ENCODE peak calls at places on chromosome 4, in seven cellular contexts. E is H9, R is mesendoderm, P is IMR-90, O is OCI-LY7, D is MM.1S, W is DND-41. B is an unnamed sample.

GRCh38 chr4:2249526-2249991 is 7.6 kb upstream of the HAUS3 start:
- DNase-seq in D (no peak), E (no peak), O (no peak), W (peak; percentile 3), R (no peak), P (no peak), B (no peak)

GRCh38 chr4:124713213-124713592 is 671 bp upstream of the ANKRD50 start:
- DNase-seq in O (peak; percentile 2), D (peak; percentile 66), R (no peak), W (peak; percentile 44), E (peak; percentile 72), P (peak; percentile 79), B (peak; percentile 66)

GRCh38 chr4:3732076-3733028 is 33.8 kb upstream of the ADRA2C start:
- DNase-seq in W (no peak), R (no peak), P (no peak), O (no peak), D (no peak), E (no peak), B (no peak)

GRCh38 chr4:165464813-165465381 is 86.1 kb downstream of the CPE start:
- DNase-seq in R (peak; percentile 40), P (peak; percentile 48), O (peak; percentile 55), W (peak; percentile 8), E (no peak), D (peak; percentile 50), B (peak; percentile 62)

GRCh38 chr4:105146286-105147219 is at the start of gene TET2:
- DNase-seq in E (peak; percentile 63), O (peak; percentile 50), P (peak; percentile 87), D (peak; percentile 72), R (peak; percentile 78), W (no peak), B (peak; percentile 75)

GRCh38 chr4:531721-532565 is 32.9 kb downstream of the PIGG start:
- DNase-seq in O (no peak), W (no peak), E (no peak), D (no peak), P (no peak), R (no peak), B (no peak)

GRCh38 chr4:72208421-72209075 is 176.7 kb downstream of the NPFFR2 start:
- DNase-seq in W (no peak), E (no peak), R (no peak), O (no peak), P (no peak), D (no peak), B (no peak)

GRCh38 chr4:71187399-71188196 is 151.2 kb upstream of the SLC4A4 start:
- DNase-seq in R (peak; percentile 33), P (peak; percentile 60), O (no peak), W (peak; percentile 56), D (no peak), E (peak; percentile 56), B (no peak)

GRCh38 chr4:108512615-108513505 is 107.5 kb upstream of the RPL34 start:
- DNase-seq in E (peak; percentile 62), P (peak; percentile 66), O (no peak), W (no peak), D (no peak), R (peak; percentile 78), B (peak; percentile 26)

GRCh38 chr4:13881880-13882279 is 254.4 kb upstream of the BOD1L1 start:
- DNase-seq in E (no peak), W (no peak), O (no peak), D (no peak), R (no peak), P (no peak), B (no peak)

GRCh38 chr4:142324572-142324971 is 521.5 kb downstream of the INPP4B start:
- DNase-seq in O (no peak), W (no peak), P (no peak), E (no peak), R (peak; percentile 14), D (peak; percentile 89), B (no peak)

GRCh38 chr4:126916626-126917140 is 716.1 kb upstream of the INTU start:
- DNase-seq in D (no peak), E (no peak), P (peak; percentile 86), R (no peak), O (no peak), W (no peak), B (no peak)

GRCh38 chr4:141132689-141133145 is 552 bp downstream of the RNF150 start:
- DNase-seq in P (peak; percentile 29), W (no peak), E (peak; percentile 46), O (no peak), R (peak; percentile 54), D (no peak), B (no peak)

GRCh38 chr4:183636923-183637322 is 22.1 kb downstream of the RWDD4 start:
- DNase-seq in W (no peak), O (no peak), D (no peak), R (no peak), E (no peak), P (peak; percentile 53), B (no peak)

GRCh38 chr4:146190393-146190910 is 14.9 kb downstream of the LSM6 start:
- DNase-seq in P (no peak), W (no peak), E (no peak), O (no peak), D (no peak), R (no peak), B (no peak)

GRCh38 chr4:7539659-7540058 is 104.9 kb upstream of the PSAPL1 start:
- DNase-seq in O (peak; percentile 99), R (peak; percentile 71), W (peak; percentile 65), D (no peak), E (peak; percentile 82), P (no peak), B (peak; percentile 78)

GRCh38 chr4:124167602-124168001 is 544.9 kb downstream of the ANKRD50 start:
- DNase-seq in R (no peak), O (no peak), E (no peak), D (no peak), W (no peak), P (no peak), B (no peak)

GRCh38 chr4:7336732-7337131 is 98.0 kb downstream of the PSAPL1 start:
- DNase-seq in W (no peak), O (no peak), P (no peak), R (no peak), D (no peak), E (no peak), B (no peak)

GRCh38 chr4:113145519-113146291 is 96.3 kb downstream of the ANK2 start:
- DNase-seq in P (no peak), W (no peak), E (peak; percentile 73), D (no peak), R (peak; percentile 76), O (no peak), B (no peak)
- H3K4me2 ChIP-seq in P (no peak overlapping the region), W (no peak overlapping the region), E (peak overlapping the region; percentile 29), D (no peak overlapping the region), R (no peak overlapping the region), O (no peak overlapping the region), B (no peak overlapping the region)

DNA sequence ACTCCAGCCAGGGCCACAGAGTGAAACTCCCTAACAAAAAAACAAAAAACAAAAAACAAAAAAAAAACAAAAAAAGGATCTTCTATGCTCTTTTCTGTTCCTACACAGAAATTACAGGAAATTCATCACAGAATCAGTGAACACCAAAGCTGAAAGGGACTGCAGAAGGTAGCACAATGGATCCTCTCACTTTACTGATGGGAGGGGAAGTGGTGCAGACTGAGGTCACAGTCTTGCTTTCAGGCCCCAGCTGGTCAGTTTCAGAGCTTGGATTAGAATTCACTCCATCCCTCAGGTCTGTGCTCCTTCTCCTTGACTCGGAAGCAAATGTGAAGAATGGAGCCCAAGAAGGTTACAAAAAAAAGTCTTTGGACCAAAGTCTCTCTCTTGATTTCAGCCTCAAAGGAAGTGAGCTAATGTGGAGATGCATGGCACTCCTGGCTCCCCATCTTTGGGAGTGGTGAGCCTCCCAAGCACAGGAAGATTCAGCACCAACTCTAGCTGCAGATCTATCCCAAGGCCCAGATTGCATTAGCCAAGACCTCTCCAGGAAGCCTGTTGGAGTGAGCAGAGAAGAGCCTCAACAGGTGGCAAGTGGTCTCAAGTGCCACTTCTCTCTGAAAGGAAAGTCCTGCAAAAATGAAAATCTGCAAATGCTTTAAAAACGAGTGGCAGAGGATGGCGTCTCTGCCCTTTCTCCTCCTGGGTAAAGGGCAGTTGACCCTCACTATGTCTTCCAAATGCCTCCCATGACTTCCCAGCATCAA is 176.0 kb downstream of the MAML3 start:
- DNase-seq in R (no peak), W (no peak), E (no peak), O (no peak), D (no peak), P (no peak), B (no peak)
- H3K4me2 ChIP-seq in R (no peak overlapping the region), W (peak overlapping the region; percentile 9), E (no peak overlapping the region), O (peak overlapping the region; percentile 34), D (no peak overlapping the region), P (no peak overlapping the region), B (no peak overlapping the region)

GRCh38 chr4:95161781-95162469 is 386.8 kb downstream of the UNC5C start:
- DNase-seq in R (peak; percentile 59), W (no peak), P (no peak), O (no peak), E (no peak), D (no peak), B (no peak)

GRCh38 chr4:95165926-95166524 is 382.7 kb downstream of the UNC5C start:
- DNase-seq in O (peak; percentile 83), R (peak; percentile 73), E (no peak), P (peak; percentile 65), D (peak; percentile 50), W (peak; percentile 66), B (peak; percentile 75)

GRCh38 chr4:95158626-95159025 is 390.1 kb downstream of the UNC5C start:
- DNase-seq in P (no peak), R (no peak), D (no peak), W (no peak), O (no peak), E (no peak), B (no peak)

GRCh38 chr4:95159384-95159783 is 389.4 kb downstream of the UNC5C start:
- DNase-seq in D (no peak), W (no peak), P (no peak), E (no peak), R (no peak), O (no peak), B (no peak)

GRCh38 chr4:95162867-95163266 is 385.9 kb downstream of the UNC5C start:
- DNase-seq in E (no peak), W (no peak), R (no peak), O (no peak), P (no peak), D (no peak), B (no peak)
- H3K4me2 ChIP-seq in E (no peak overlapping the region), W (no peak overlapping the region), R (no peak overlapping the region), O (no peak overlapping the region), P (no peak overlapping the region), D (no peak overlapping the region), B (peak overlapping the region; percentile 7)

DNA sequence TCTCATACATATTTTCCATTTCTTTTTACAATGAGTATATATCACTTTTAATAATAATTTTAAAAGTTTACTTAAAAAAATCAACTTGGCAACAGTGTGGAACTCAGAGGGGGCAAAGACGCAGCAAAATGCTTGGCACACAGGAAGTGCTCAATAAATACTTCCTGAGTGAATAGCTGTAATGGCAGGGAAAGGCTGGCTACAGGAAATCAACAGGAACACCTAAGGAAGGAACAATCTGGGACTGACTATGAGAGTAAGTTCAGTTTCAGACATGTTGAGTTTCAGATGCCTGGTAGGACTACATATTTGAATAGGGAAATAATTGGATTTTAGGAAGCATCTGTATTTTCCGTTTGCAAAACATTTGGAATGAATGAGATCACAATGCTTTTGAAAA is 137.6 kb downstream of the SCLT1 start:
- DNase-seq in E (no peak), W (no peak), O (no peak), D (no peak), R (peak; percentile 0), P (no peak), B (no peak)
- H3K4me2 ChIP-seq in E (no peak overlapping the region), W (no peak overlapping the region), O (no peak overlapping the region), D (no peak overlapping the region), R (no peak overlapping the region), P (no peak overlapping the region), B (no peak overlapping the region)